ENCODE peak calls at places on chromosomes 4 and X, in four cellular contexts. Z is PC-3, C is NCI-H774, J is stromal cell of bone marrow. V is an unnamed sample.

GRCh38 chr4:40940317-40940720 is 190.6 kb downstream of the NSUN7 start:
- DNase-seq in J (peak; percentile 54), Z (no peak), C (no peak), V (no peak)

GRCh38 chr4:153295131-153295755 is 49.2 kb upstream of the MND1 start:
- DNase-seq in C (no peak), J (no peak), Z (no peak), V (no peak)

GRCh38 chr4:108779958-108780357 is 17.1 kb upstream of the ETNPPL start:
- DNase-seq in C (no peak), J (no peak), Z (no peak), V (no peak)

GRCh38 chr4:121199742-121200561 is 35.8 kb upstream of the TNIP3 start:
- DNase-seq in Z (no peak), J (no peak), C (no peak), V (no peak)

GRCh38 chr4:125433453-125433852 is 118.7 kb downstream of the FAT4 start:
- DNase-seq in Z (no peak), J (no peak), C (no peak), V (no peak)

GRCh38 chr4:128455076-128455345 is 167.4 kb upstream of the PGRMC2 start:
- DNase-seq in C (no peak), Z (no peak), J (no peak), V (no peak)

GRCh38 chr4:39820186-39820585 is 122.2 kb downstream of the UBE2K start:
- DNase-seq in J (no peak), C (no peak), Z (no peak), V (no peak)

GRCh38 chr4:101158136-101158485 is 189.2 kb downstream of the PPP3CA start:
- DNase-seq in C (no peak), Z (no peak), J (no peak), V (no peak)

GRCh38 chrX:131316260-131316659 is 27.2 kb upstream of the IGSF1 start:
- DNase-seq in Z (no peak), C (no peak), J (no peak), V (no peak)

GRCh38 chrX:26511621-26512363 is 295.8 kb downstream of the MAGEB5 start:
- DNase-seq in J (no peak), C (no peak), Z (no peak), V (no peak)

GRCh38 chrX:44157858-44158257 is 184.7 kb upstream of the NDP start:
- DNase-seq in C (no peak), Z (no peak), J (peak; percentile 87), V (no peak)

GRCh38 chr4:126071346-126072333 is 756.9 kb downstream of the FAT4 start:
- DNase-seq in J (peak; percentile 58), C (peak; percentile 52), Z (peak; percentile 1), V (no peak)

GRCh38 chr4:180832086-180832485 is 1411.1 kb upstream of the TENM3 start:
- DNase-seq in C (no peak), Z (peak; percentile 15), J (no peak), V (peak; percentile 3)

GRCh38 chr4:110245567-110245966 is 47.2 kb upstream of the ELOVL6 start:
- DNase-seq in Z (peak; percentile 60), C (no peak), J (peak; percentile 33), V (no peak)

GRCh38 chr4:138438608-138439007 is 196.5 kb upstream of the SLC7A11 start:
- DNase-seq in J (no peak), Z (no peak), C (no peak), V (no peak)

GRCh38 chr4:124710253-124710849 is 2.2 kb downstream of the ANKRD50 start:
- DNase-seq in J (no peak), C (no peak), Z (peak; percentile 19), V (peak; percentile 23)